ENCODE peak calls at places on chromosome 7, in eight cellular contexts. O, E, V, L, M, X, D and N are unnamed samples.

GRCh38 chr7:497346-497745 is 22.3 kb downstream of the PDGFA start:
- DNase-seq in O (no peak), E (no peak), V (no peak), L (no peak), M (no peak), X (no peak), D (no peak), N (no peak)

GRCh38 chr7:1197997-1198632 is 34.6 kb upstream of the UNCX start:
- DNase-seq in O (no peak), E (no peak), V (peak), L (no peak), M (no peak), X (no peak), D (no peak), N (no peak)

GRCh38 chr7:135704698-135705097 is 23.3 kb downstream of the SLC13A4 start:
- DNase-seq in O (no peak), E (no peak), V (no peak), L (no peak), M (no peak), X (no peak), D (no peak), N (no peak)

GRCh38 chr7:40680657-40681056 is 545.9 kb downstream of the SUGCT start:
- DNase-seq in O (no peak), E (no peak), V (peak), L (no peak), M (no peak), X (no peak), D (no peak), N (no peak)

GRCh38 chr7:140937702-140938283 is 13.1 kb upstream of the BRAF start:
- DNase-seq in O (no peak), E (no peak), V (no peak), L (no peak), M (no peak), X (no peak), D (no peak), N (no peak)

GRCh38 chr7:5210751-5211338 is 20.8 kb downstream of the WIPI2 start:
- DNase-seq in O (no peak), E (no peak), V (no peak), L (no peak), M (no peak), X (no peak), D (no peak), N (no peak)

GRCh38 chr7:37424532-37424931 is 24.1 kb downstream of the ELMO1 start:
- DNase-seq in O (no peak), E (no peak), V (no peak), L (no peak), M (no peak), X (no peak), D (no peak), N (no peak)

GRCh38 chr7:42913591-42913990 is 1.7 kb upstream of the C7orf25 start:
- DNase-seq in O (no peak), E (no peak), V (no peak), L (no peak), M (no peak), X (no peak), D (no peak), N (no peak)

GRCh38 chr7:14936530-14936929 is 34.0 kb upstream of the DGKB start:
- DNase-seq in O (no peak), E (peak), V (no peak), L (peak), M (no peak), X (no peak), D (no peak), N (no peak)

GRCh38 chr7:134315679-134316538 is 821 bp downstream of the SLC35B4 start:
- DNase-seq in O (no peak), E (no peak), V (no peak), L (no peak), M (no peak), X (no peak), D (no peak), N (peak)

GRCh38 chr7:53596230-53596629 is 560.8 kb downstream of the POM121L12 start:
- DNase-seq in O (no peak), E (no peak), V (no peak), L (no peak), M (no peak), X (no peak), D (no peak), N (no peak)

GRCh38 chr7:35241431-35241830 is 12.5 kb downstream of the TBX20 start:
- DNase-seq in O (no peak), E (no peak), V (no peak), L (no peak), M (no peak), X (no peak), D (no peak), N (no peak)

GRCh38 chr7:86792260-86792659 is 148.6 kb downstream of the GRM3 start:
- DNase-seq in O (no peak), E (no peak), V (no peak), L (no peak), M (no peak), X (no peak), D (no peak), N (no peak)

GRCh38 chr7:132609222-132609621 is 33.0 kb upstream of the PLXNA4 start:
- DNase-seq in O (no peak), E (no peak), V (no peak), L (no peak), M (no peak), X (no peak), D (no peak), N (no peak)

GRCh38 chr7:158707610-158708009 is 3.0 kb upstream of the NCAPG2 start:
- DNase-seq in O (no peak), E (no peak), V (no peak), L (no peak), M (no peak), X (no peak), D (no peak), N (no peak)

GRCh38 chr7:50304911-50305621 is 550 bp downstream of the IKZF1 start:
- DNase-seq in O (no peak), E (no peak), V (no peak), L (no peak), M (no peak), X (no peak), D (peak), N (no peak)

GRCh38 chr7:154909241-154910105 is 93.5 kb downstream of the PAXIP1 start:
- DNase-seq in O (no peak), E (no peak), V (no peak), L (no peak), M (no peak), X (no peak), D (no peak), N (no peak)

GRCh38 chr7:93574646-93575554 is at the start of gene CALCR:
- DNase-seq in O (no peak), E (no peak), V (no peak), L (no peak), M (no peak), X (no peak), D (no peak), N (peak)

GRCh38 chr7:26062240-26062603 is 89.8 kb upstream of the NFE2L3 start:
- DNase-seq in O (no peak), E (no peak), V (no peak), L (no peak), M (no peak), X (no peak), D (no peak), N (no peak)

GRCh38 chr7:80771523-80771922 is 133.1 kb downstream of the CD36 start:
- DNase-seq in O (no peak), E (no peak), V (no peak), L (no peak), M (no peak), X (no peak), D (no peak), N (peak)

GRCh38 chr7:44060948-44061644 is 4.3 kb downstream of the PGAM2 start:
- DNase-seq in O (no peak), E (no peak), V (no peak), L (no peak), M (no peak), X (no peak), D (no peak), N (no peak)

GRCh38 chr7:47239927-47240570 is 341.9 kb downstream of the TNS3 start:
- DNase-seq in O (no peak), E (no peak), V (no peak), L (peak), M (no peak), X (no peak), D (no peak), N (no peak)

GRCh38 chr7:2510909-2511768 is 8.4 kb upstream of the LFNG start:
- DNase-seq in O (peak), E (no peak), V (no peak), L (no peak), M (peak), X (no peak), D (no peak), N (peak)